ENCODE peak calls at places on chromosomes 13 and 19, in seven cellular contexts. One of them, this sample, is unnamed.

GRCh38 chr13:25963681-25964080 is 88.1 kb downstream of the SHISA2 start:
- DNase-seq in epithelial cell of esophagus: peak
- DNase-seq in omental fat pad: no peak
- DNase-seq in right cardiac atrium: no peak
- DNase-seq in stimulated activated CD8-positive, alpha-beta memory T cell treated with anti-CD3 and anti-CD28 coated beads, Interleukin-4, amount 100 ng/mL, for 4 hours: no peak
- DNase-seq in cardiac muscle cell: no peak
- DNase-seq in iris pigment epithelial cell: peak
- DNase-seq in this sample: no peak

GRCh38 chr19:15418112-15418587 is 638 bp downstream of the AKAP8L start:
- DNase-seq in iris pigment epithelial cell: peak
- DNase-seq in epithelial cell of esophagus: peak
- DNase-seq in cardiac muscle cell: no peak
- DNase-seq in omental fat pad: no peak
- DNase-seq in stimulated activated CD8-positive, alpha-beta memory T cell treated with anti-CD3 and anti-CD28 coated beads, Interleukin-4, amount 100 ng/mL, for 4 hours: no peak
- DNase-seq in right cardiac atrium: no peak
- DNase-seq in this sample: peak

GRCh38 chr13:74751739-74752138 is 617.5 kb upstream of the KLF12 start:
- DNase-seq in cardiac muscle cell: no peak
- DNase-seq in epithelial cell of esophagus: no peak
- DNase-seq in stimulated activated CD8-positive, alpha-beta memory T cell treated with anti-CD3 and anti-CD28 coated beads, Interleukin-4, amount 100 ng/mL, for 4 hours: no peak
- DNase-seq in right cardiac atrium: peak
- DNase-seq in omental fat pad: no peak
- DNase-seq in iris pigment epithelial cell: no peak
- DNase-seq in this sample: no peak

GRCh38 chr13:72952529-72953141 is 106.2 kb upstream of the KLF5 start:
- DNase-seq in cardiac muscle cell: no peak
- DNase-seq in iris pigment epithelial cell: no peak
- DNase-seq in right cardiac atrium: no peak
- DNase-seq in stimulated activated CD8-positive, alpha-beta memory T cell treated with anti-CD3 and anti-CD28 coated beads, Interleukin-4, amount 100 ng/mL, for 4 hours: no peak
- DNase-seq in omental fat pad: no peak
- DNase-seq in epithelial cell of esophagus: peak
- DNase-seq in this sample: no peak

GRCh38 chr13:36548129-36548528 is 115.8 kb downstream of the CCNA1 start:
- DNase-seq in right cardiac atrium: no peak
- DNase-seq in cardiac muscle cell: no peak
- DNase-seq in omental fat pad: no peak
- DNase-seq in stimulated activated CD8-positive, alpha-beta memory T cell treated with anti-CD3 and anti-CD28 coated beads, Interleukin-4, amount 100 ng/mL, for 4 hours: no peak
- DNase-seq in iris pigment epithelial cell: no peak
- DNase-seq in epithelial cell of esophagus: no peak
- DNase-seq in this sample: no peak

GRCh38 chr13:109809216-109809890 is 23.0 kb upstream of the IRS2 start:
- DNase-seq in epithelial cell of esophagus: no peak
- DNase-seq in cardiac muscle cell: no peak
- DNase-seq in stimulated activated CD8-positive, alpha-beta memory T cell treated with anti-CD3 and anti-CD28 coated beads, Interleukin-4, amount 100 ng/mL, for 4 hours: no peak
- DNase-seq in omental fat pad: no peak
- DNase-seq in iris pigment epithelial cell: no peak
- DNase-seq in right cardiac atrium: no peak
- DNase-seq in this sample: no peak

GRCh38 chr13:80341771-80342271 is 895 bp upstream of the SPRY2 start:
- DNase-seq in omental fat pad: no peak
- DNase-seq in iris pigment epithelial cell: peak
- DNase-seq in right cardiac atrium: peak
- DNase-seq in stimulated activated CD8-positive, alpha-beta memory T cell treated with anti-CD3 and anti-CD28 coated beads, Interleukin-4, amount 100 ng/mL, for 4 hours: no peak
- DNase-seq in cardiac muscle cell: peak
- DNase-seq in epithelial cell of esophagus: peak
- DNase-seq in this sample: peak

GRCh38 chr19:47280183-47280797 is 5.6 kb downstream of the INAFM1 start:
- DNase-seq in iris pigment epithelial cell: no peak
- DNase-seq in right cardiac atrium: peak
- DNase-seq in epithelial cell of esophagus: peak
- DNase-seq in cardiac muscle cell: no peak
- DNase-seq in omental fat pad: no peak
- DNase-seq in stimulated activated CD8-positive, alpha-beta memory T cell treated with anti-CD3 and anti-CD28 coated beads, Interleukin-4, amount 100 ng/mL, for 4 hours: no peak
- DNase-seq in this sample: no peak

GRCh38 chr19:40791996-40792395 is 7.0 kb upstream of the EGLN2 start:
- DNase-seq in right cardiac atrium: no peak
- DNase-seq in iris pigment epithelial cell: no peak
- DNase-seq in epithelial cell of esophagus: no peak
- DNase-seq in stimulated activated CD8-positive, alpha-beta memory T cell treated with anti-CD3 and anti-CD28 coated beads, Interleukin-4, amount 100 ng/mL, for 4 hours: no peak
- DNase-seq in omental fat pad: no peak
- DNase-seq in cardiac muscle cell: no peak
- DNase-seq in this sample: no peak

GRCh38 chr13:93685900-93686299 is 459.3 kb downstream of the GPC6 start:
- DNase-seq in omental fat pad: no peak
- DNase-seq in cardiac muscle cell: no peak
- DNase-seq in stimulated activated CD8-positive, alpha-beta memory T cell treated with anti-CD3 and anti-CD28 coated beads, Interleukin-4, amount 100 ng/mL, for 4 hours: no peak
- DNase-seq in epithelial cell of esophagus: no peak
- DNase-seq in right cardiac atrium: no peak
- DNase-seq in iris pigment epithelial cell: no peak
- DNase-seq in this sample: no peak

GRCh38 chr13:32246468-32246867 is 68.7 kb downstream of the ZAR1L start:
- DNase-seq in cardiac muscle cell: peak
- DNase-seq in omental fat pad: no peak
- DNase-seq in right cardiac atrium: peak
- DNase-seq in epithelial cell of esophagus: peak
- DNase-seq in iris pigment epithelial cell: peak
- DNase-seq in stimulated activated CD8-positive, alpha-beta memory T cell treated with anti-CD3 and anti-CD28 coated beads, Interleukin-4, amount 100 ng/mL, for 4 hours: no peak
- DNase-seq in this sample: peak

GRCh38 chr19:48351341-48351752 is 12.4 kb downstream of the TMEM143 start:
- DNase-seq in cardiac muscle cell: peak
- DNase-seq in omental fat pad: peak
- DNase-seq in stimulated activated CD8-positive, alpha-beta memory T cell treated with anti-CD3 and anti-CD28 coated beads, Interleukin-4, amount 100 ng/mL, for 4 hours: peak
- DNase-seq in right cardiac atrium: peak
- DNase-seq in iris pigment epithelial cell: peak
- DNase-seq in epithelial cell of esophagus: peak
- DNase-seq in this sample: peak

GRCh38 chr19:50328257-50329145 is 676 bp downstream of the KCNC3 start:
- DNase-seq in epithelial cell of esophagus: no peak
- DNase-seq in cardiac muscle cell: peak
- DNase-seq in stimulated activated CD8-positive, alpha-beta memory T cell treated with anti-CD3 and anti-CD28 coated beads, Interleukin-4, amount 100 ng/mL, for 4 hours: no peak
- DNase-seq in omental fat pad: no peak
- DNase-seq in right cardiac atrium: peak
- DNase-seq in iris pigment epithelial cell: no peak
- DNase-seq in this sample: peak

GRCh38 chr13:25783076-25783475 is 268.7 kb downstream of the SHISA2 start:
- DNase-seq in stimulated activated CD8-positive, alpha-beta memory T cell treated with anti-CD3 and anti-CD28 coated beads, Interleukin-4, amount 100 ng/mL, for 4 hours: no peak
- DNase-seq in right cardiac atrium: no peak
- DNase-seq in epithelial cell of esophagus: no peak
- DNase-seq in omental fat pad: no peak
- DNase-seq in cardiac muscle cell: no peak
- DNase-seq in iris pigment epithelial cell: no peak
- DNase-seq in this sample: no peak

GRCh38 chr13:39527961-39528720 is 74.9 kb downstream of the LHFPL6 start:
- DNase-seq in stimulated activated CD8-positive, alpha-beta memory T cell treated with anti-CD3 and anti-CD28 coated beads, Interleukin-4, amount 100 ng/mL, for 4 hours: no peak
- DNase-seq in iris pigment epithelial cell: peak
- DNase-seq in cardiac muscle cell: no peak
- DNase-seq in omental fat pad: no peak
- DNase-seq in right cardiac atrium: no peak
- DNase-seq in epithelial cell of esophagus: peak
- DNase-seq in this sample: peak

GRCh38 chr13:49530452-49530851 is 34.7 kb downstream of the PHF11 start:
- DNase-seq in cardiac muscle cell: no peak
- DNase-seq in iris pigment epithelial cell: no peak
- DNase-seq in stimulated activated CD8-positive, alpha-beta memory T cell treated with anti-CD3 and anti-CD28 coated beads, Interleukin-4, amount 100 ng/mL, for 4 hours: no peak
- DNase-seq in right cardiac atrium: no peak
- DNase-seq in omental fat pad: no peak
- DNase-seq in epithelial cell of esophagus: no peak
- DNase-seq in this sample: no peak

GRCh38 chr13:112572408-112572807 is 15.5 kb downstream of the TUBGCP3 start:
- DNase-seq in iris pigment epithelial cell: peak
- DNase-seq in cardiac muscle cell: no peak
- DNase-seq in stimulated activated CD8-positive, alpha-beta memory T cell treated with anti-CD3 and anti-CD28 coated beads, Interleukin-4, amount 100 ng/mL, for 4 hours: no peak
- DNase-seq in omental fat pad: no peak
- DNase-seq in epithelial cell of esophagus: no peak
- DNase-seq in right cardiac atrium: no peak
- DNase-seq in this sample: no peak

GRCh38 chr19:46221981-46222610 is 7.4 kb upstream of the IGFL1 start:
- DNase-seq in right cardiac atrium: peak
- DNase-seq in epithelial cell of esophagus: peak
- DNase-seq in omental fat pad: peak
- DNase-seq in iris pigment epithelial cell: peak
- DNase-seq in stimulated activated CD8-positive, alpha-beta memory T cell treated with anti-CD3 and anti-CD28 coated beads, Interleukin-4, amount 100 ng/mL, for 4 hours: no peak
- DNase-seq in cardiac muscle cell: peak
- DNase-seq in this sample: peak

GRCh38 chr13:29021717-29022116 is 201.6 kb downstream of the MTUS2 start:
- DNase-seq in iris pigment epithelial cell: no peak
- DNase-seq in omental fat pad: no peak
- DNase-seq in right cardiac atrium: no peak
- DNase-seq in stimulated activated CD8-positive, alpha-beta memory T cell treated with anti-CD3 and anti-CD28 coated beads, Interleukin-4, amount 100 ng/mL, for 4 hours: no peak
- DNase-seq in epithelial cell of esophagus: no peak
- DNase-seq in cardiac muscle cell: no peak
- DNase-seq in this sample: no peak

GRCh38 chr19:5719274-5719960 is 529 bp downstream of the LONP1 start:
- DNase-seq in right cardiac atrium: peak
- DNase-seq in iris pigment epithelial cell: peak
- DNase-seq in cardiac muscle cell: peak
- DNase-seq in stimulated activated CD8-positive, alpha-beta memory T cell treated with anti-CD3 and anti-CD28 coated beads, Interleukin-4, amount 100 ng/mL, for 4 hours: no peak
- DNase-seq in epithelial cell of esophagus: peak
- DNase-seq in omental fat pad: no peak
- DNase-seq in this sample: peak

GRCh38 chr19:16327501-16327900 is 2.9 kb downstream of the KLF2 start:
- DNase-seq in iris pigment epithelial cell: no peak
- DNase-seq in omental fat pad: no peak
- DNase-seq in right cardiac atrium: no peak
- DNase-seq in cardiac muscle cell: no peak
- DNase-seq in epithelial cell of esophagus: no peak
- DNase-seq in stimulated activated CD8-positive, alpha-beta memory T cell treated with anti-CD3 and anti-CD28 coated beads, Interleukin-4, amount 100 ng/mL, for 4 hours: no peak
- DNase-seq in this sample: peak

GRCh38 chr19:1015782-1016646 is 4.9 kb downstream of the TMEM259 start:
- DNase-seq in stimulated activated CD8-positive, alpha-beta memory T cell treated with anti-CD3 and anti-CD28 coated beads, Interleukin-4, amount 100 ng/mL, for 4 hours: no peak
- DNase-seq in right cardiac atrium: no peak
- DNase-seq in cardiac muscle cell: no peak
- DNase-seq in iris pigment epithelial cell: no peak
- DNase-seq in omental fat pad: no peak
- DNase-seq in epithelial cell of esophagus: no peak
- DNase-seq in this sample: no peak

GRCh38 chr19:29290853-29291252 is 77.9 kb upstream of the UQCRFS1 start:
- DNase-seq in stimulated activated CD8-positive, alpha-beta memory T cell treated with anti-CD3 and anti-CD28 coated beads, Interleukin-4, amount 100 ng/mL, for 4 hours: no peak
- DNase-seq in iris pigment epithelial cell: no peak
- DNase-seq in epithelial cell of esophagus: no peak
- DNase-seq in right cardiac atrium: no peak
- DNase-seq in cardiac muscle cell: no peak
- DNase-seq in omental fat pad: no peak
- DNase-seq in this sample: no peak

GRCh38 chr13:91273675-91274074 is 73.8 kb upstream of the MIR17HG start:
- DNase-seq in omental fat pad: no peak
- DNase-seq in cardiac muscle cell: no peak
- DNase-seq in stimulated activated CD8-positive, alpha-beta memory T cell treated with anti-CD3 and anti-CD28 coated beads, Interleukin-4, amount 100 ng/mL, for 4 hours: no peak
- DNase-seq in right cardiac atrium: no peak
- DNase-seq in epithelial cell of esophagus: no peak
- DNase-seq in iris pigment epithelial cell: no peak
- DNase-seq in this sample: no peak

This sample was measured in cardiac fibroblast.